ENCODE peak calls at places on chromosomes 2 and 18, in six cellular contexts. C is transverse colon, A is HepG2, V is prostate gland, D is ovary, G is K562. J is an unnamed sample.

GRCh38 chr2:105187531-105187930 is 54.0 kb upstream of the GPR45 start:
- DNase-seq in C (no peak), A (no peak), V (no peak), D (no peak), G (no peak), J (no peak)

GRCh38 chr2:217494572-217494971 is 508.2 kb downstream of the TNS1 start:
- DNase-seq in C (no peak), A (no peak), V (no peak), D (no peak), G (no peak), J (no peak)

GRCh38 chr18:63207825-63208224 is 111.7 kb downstream of the BCL2 start:
- DNase-seq in C (no peak), A (no peak), V (no peak), D (no peak), G (no peak), J (no peak)

GRCh38 chr2:226031962-226032441 is 632.5 kb downstream of the NYAP2 start:
- DNase-seq in C (no peak), A (peak; percentile 50), V (no peak), D (no peak), G (no peak), J (no peak)

GRCh38 chr2:29068513-29068912 is 5.8 kb downstream of the PCARE start:
- DNase-seq in C (no peak), A (no peak), V (no peak), D (no peak), G (no peak), J (peak; percentile 86)

GRCh38 chr2:149313512-149313972 is 16.8 kb upstream of the LYPD6 start:
- DNase-seq in C (peak; percentile 37), A (peak; percentile 52), V (peak; percentile 48), D (peak; percentile 20), G (peak; percentile 54), J (peak; percentile 37)

GRCh38 chr2:123993728-123994323 is 31.3 kb upstream of the CNTNAP5 start:
- DNase-seq in C (peak; percentile 17), A (peak; percentile 20), V (no peak), D (no peak), G (peak; percentile 27), J (peak; percentile 16)

GRCh38 chr18:42156266-42156665 is 201.2 kb downstream of the PIK3C3 start:
- DNase-seq in C (no peak), A (no peak), V (no peak), D (no peak), G (no peak), J (no peak)

GRCh38 chr2:56357655-56358295 is 174.0 kb downstream of the CCDC85A start:
- DNase-seq in C (no peak), A (no peak), V (no peak), D (no peak), G (no peak), J (no peak)

GRCh38 chr2:207483477-207483876 is 46.3 kb upstream of the CREB1 start:
- DNase-seq in C (no peak), A (no peak), V (no peak), D (no peak), G (no peak), J (no peak)
- TF ChIP-seq POLR2A in C (no peak), A (no peak), V (no peak), D (no peak), G (no peak), J (no peak)

GRCh38 chr2:111897630-111897923 is 830 bp upstream of the MERTK start:
- DNase-seq in C (no peak), A (no peak), V (no peak), D (no peak), G (no peak), J (no peak)

GRCh38 chr2:111896576-111896975 is 1.8 kb upstream of the MERTK start:
- DNase-seq in C (no peak), A (no peak), V (peak; percentile 49), D (no peak), G (peak; percentile 29), J (no peak)

GRCh38 chr2:111896007-111896406 is 2.4 kb upstream of the MERTK start:
- DNase-seq in C (peak; percentile 30), A (no peak), V (no peak), D (no peak), G (peak; percentile 69), J (no peak)

GRCh38 chr2:111898703-111899514 is 502 bp downstream of the MERTK start:
- DNase-seq in C (no peak), A (no peak), V (peak; percentile 25), D (peak; percentile 50), G (no peak), J (peak; percentile 58)

GRCh38 chr2:111897924-111898702 is at the start of gene MERTK:
- DNase-seq in C (peak; percentile 86), A (peak; percentile 89), V (peak; percentile 90), D (peak; percentile 87), G (peak; percentile 77), J (peak; percentile 95)
- TF ChIP-seq POLR2A in C (peak; percentile 68), A (peak; percentile 90), V (peak; percentile 73), D (peak; percentile 61), G (peak; percentile 65), J (peak; percentile 91)

DNA sequence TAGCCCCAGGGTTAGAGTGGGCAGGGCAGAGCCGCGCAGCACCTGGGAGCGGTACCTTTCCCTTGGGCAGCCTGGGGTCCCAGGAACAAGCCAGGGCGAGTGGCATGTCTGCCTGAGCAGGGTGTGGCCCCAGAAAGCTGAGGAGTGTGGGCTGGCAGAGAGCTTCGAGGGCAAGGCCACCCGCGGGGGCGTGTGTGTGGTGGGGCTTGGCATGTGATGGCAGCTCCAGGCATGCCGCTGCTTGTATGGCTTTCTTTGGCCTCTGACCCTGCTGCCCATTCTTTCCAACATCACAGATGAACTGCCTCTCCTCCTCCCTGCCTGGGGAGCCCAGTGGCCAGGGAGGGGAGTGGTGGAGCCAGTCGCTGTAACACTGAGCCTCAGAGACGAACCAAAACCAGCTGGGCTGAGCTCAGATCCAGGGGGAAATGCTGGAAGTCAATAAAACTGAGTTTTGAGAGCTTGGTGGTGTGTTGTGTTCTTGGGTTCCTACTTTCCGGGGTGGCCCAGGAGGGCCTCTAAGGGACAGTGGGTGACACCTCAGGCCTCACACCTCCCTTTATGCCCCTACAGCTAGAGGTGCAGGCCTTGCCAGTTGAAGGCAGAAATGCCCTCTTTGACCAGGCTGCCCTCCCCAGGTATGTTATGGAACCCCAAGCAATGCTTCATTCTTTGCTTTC is 7.4 kb downstream of the DNAJB2 start:
- DNase-seq in C (no peak), A (no peak), V (no peak), D (no peak), G (no peak), J (no peak)
- TF ChIP-seq POLR2A in C (no peak), A (no peak), V (no peak), D (no peak), G (no peak), J (no peak)

DNA sequence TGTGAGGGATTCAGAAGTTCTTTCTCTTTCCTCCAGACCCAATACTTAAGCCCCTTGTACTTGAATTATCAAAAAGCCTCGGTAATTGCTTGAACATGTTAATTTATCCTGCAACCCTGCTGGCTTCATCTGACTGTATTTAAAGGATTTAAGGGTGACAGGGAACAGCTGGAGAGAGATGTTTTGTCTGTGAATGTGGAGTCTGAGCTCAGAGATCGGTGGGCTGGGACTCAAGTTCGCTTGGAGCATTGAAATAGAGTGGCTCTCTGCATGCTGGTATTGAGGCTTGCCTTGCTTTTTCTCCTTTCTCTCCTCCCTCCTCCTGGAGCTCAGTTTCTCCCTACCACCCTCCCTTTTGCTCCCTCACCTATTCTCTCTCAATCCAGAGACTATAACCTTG is 73.6 kb downstream of the BOD1L2 start:
- DNase-seq in C (no peak), A (no peak), V (no peak), D (no peak), G (no peak), J (no peak)
- TF ChIP-seq POLR2A in C (no peak), A (no peak), V (no peak), D (no peak), G (no peak), J (no peak)

GRCh38 chr2:186590538-186591441 is 934 bp downstream of the ITGAV start:
- DNase-seq in C (peak; percentile 41), A (peak; percentile 48), V (peak; percentile 48), D (peak; percentile 32), G (peak; percentile 82), J (peak; percentile 48)
- TF ChIP-seq POLR2A in C (no peak), A (no peak), V (no peak), D (no peak), G (no peak), J (no peak)

J was measured in thyroid gland.